ENCODE peak calls at places on chromosomes 6 and 20, in nine cellular contexts. X is cardiac muscle cell, A is lower lobe of right lung, O is body of pancreas, R is fibroblast of lung, V is astrocyte of the spinal cord, S is IMR-90, Y is colonic mucosa, D is mesothelial cell of epicardium. B is an unnamed sample.

GRCh38 chr6:106746660-106747059 is 117.3 kb downstream of the QRSL1 start:
- DNase-seq in X (peak; percentile 63), A (no peak), O (no peak), R (peak; percentile 84), V (peak; percentile 22), S (peak; percentile 80), Y (no peak), D (no peak), B (no peak)

GRCh38 chr6:121522771-121523386 is 87.4 kb downstream of the GJA1 start:
- DNase-seq in X (no peak), A (no peak), O (no peak), R (peak; percentile 82), V (no peak), S (peak; percentile 35), Y (no peak), D (no peak), B (no peak)

GRCh38 chr20:20731000-20731944 is 18.8 kb upstream of the RALGAPA2 start:
- DNase-seq in X (no peak), A (no peak), O (no peak), R (peak; percentile 17), V (peak; percentile 22), S (no peak), Y (no peak), D (no peak), B (no peak)

GRCh38 chr20:24206995-24207394 is 218.4 kb upstream of the GGTLC1 start:
- DNase-seq in X (no peak), A (no peak), O (no peak), R (peak; percentile 0), V (no peak), S (no peak), Y (no peak), D (no peak), B (no peak)

GRCh38 chr6:74749211-74750142 is 456.4 kb downstream of the COL12A1 start:
- DNase-seq in X (no peak), A (no peak), O (no peak), R (peak; percentile 87), V (peak; percentile 60), S (no peak), Y (no peak), D (no peak), B (no peak)

GRCh38 chr6:71419954-71420692 is 131.5 kb downstream of the OGFRL1 start:
- DNase-seq in X (peak; percentile 79), A (peak; percentile 70), O (peak; percentile 71), R (peak; percentile 46), V (peak; percentile 56), S (peak; percentile 35), Y (peak; percentile 33), D (peak; percentile 29), B (no peak)

GRCh38 chr6:21596379-21597242 is 3.1 kb downstream of the SOX4 start:
- DNase-seq in X (peak; percentile 87), A (peak; percentile 59), O (peak; percentile 46), R (peak; percentile 69), V (peak; percentile 81), S (peak; percentile 59), Y (peak; percentile 58), D (peak; percentile 27), B (peak; percentile 49)

GRCh38 chr20:64099086-64099786 is 8.1 kb downstream of the NPBWR2 start:
- DNase-seq in X (no peak), A (no peak), O (no peak), R (no peak), V (no peak), S (no peak), Y (no peak), D (no peak), B (no peak)

GRCh38 chr6:32941412-32941784 is 570 bp upstream of the HLA-DMB start:
- DNase-seq in X (no peak), A (no peak), O (no peak), R (no peak), V (no peak), S (no peak), Y (no peak), D (no peak), B (no peak)

GRCh38 chr6:167470101-167470835 is 145.4 kb downstream of the TTLL2 start:
- DNase-seq in X (no peak), A (no peak), O (no peak), R (no peak), V (no peak), S (no peak), Y (no peak), D (no peak), B (no peak)

GRCh38 chr6:69026243-69026642 is 391.2 kb downstream of the ADGRB3 start:
- DNase-seq in X (no peak), A (no peak), O (no peak), R (peak; percentile 85), V (peak; percentile 51), S (peak; percentile 15), Y (no peak), D (no peak), B (no peak)

GRCh38 chr6:2688416-2689064 is 62.2 kb downstream of the MYLK4 start:
- DNase-seq in X (no peak), A (no peak), O (no peak), R (peak; percentile 92), V (peak; percentile 92), S (peak; percentile 90), Y (no peak), D (no peak), B (no peak)

GRCh38 chr20:44536139-44536538 is 14.3 kb upstream of the SERINC3 start:
- DNase-seq in X (no peak), A (no peak), O (no peak), R (no peak), V (no peak), S (no peak), Y (no peak), D (no peak), B (no peak)

GRCh38 chr20:44528309-44528708 is 6.4 kb upstream of the SERINC3 start:
- DNase-seq in X (no peak), A (no peak), O (no peak), R (no peak), V (no peak), S (no peak), Y (no peak), D (no peak), B (no peak)

GRCh38 chr20:44533928-44534327 is 12.1 kb upstream of the SERINC3 start:
- DNase-seq in X (no peak), A (no peak), O (no peak), R (no peak), V (no peak), S (no peak), Y (no peak), D (no peak), B (no peak)

GRCh38 chr20:44532981-44533331 is 11.1 kb upstream of the SERINC3 start:
- DNase-seq in X (no peak), A (no peak), O (no peak), R (peak; percentile 54), V (no peak), S (peak; percentile 58), Y (no peak), D (no peak), B (no peak)

GRCh38 chr20:44532248-44532980 is 10.5 kb upstream of the SERINC3 start:
- DNase-seq in X (no peak), A (no peak), O (peak; percentile 37), R (no peak), V (no peak), S (no peak), Y (no peak), D (no peak), B (no peak)
- TF ChIP-seq CTCF in X (no peak), A (no peak), O (no peak), R (no peak), V (no peak), S (no peak), Y (no peak), D (no peak), B (no peak)

GRCh38 chr6:31702819-31703716 is at the start of gene ABHD16A:
- DNase-seq in X (peak; percentile 99), A (peak; percentile 100), O (peak; percentile 100), R (peak; percentile 98), V (peak; percentile 99), S (peak; percentile 98), Y (peak; percentile 99), D (peak; percentile 94), B (peak; percentile 94)
- TF ChIP-seq CTCF in X (no peak), A (no peak), O (no peak), R (no peak), V (no peak), S (no peak), Y (no peak), D (no peak), B (peak; percentile 20)

DNA sequence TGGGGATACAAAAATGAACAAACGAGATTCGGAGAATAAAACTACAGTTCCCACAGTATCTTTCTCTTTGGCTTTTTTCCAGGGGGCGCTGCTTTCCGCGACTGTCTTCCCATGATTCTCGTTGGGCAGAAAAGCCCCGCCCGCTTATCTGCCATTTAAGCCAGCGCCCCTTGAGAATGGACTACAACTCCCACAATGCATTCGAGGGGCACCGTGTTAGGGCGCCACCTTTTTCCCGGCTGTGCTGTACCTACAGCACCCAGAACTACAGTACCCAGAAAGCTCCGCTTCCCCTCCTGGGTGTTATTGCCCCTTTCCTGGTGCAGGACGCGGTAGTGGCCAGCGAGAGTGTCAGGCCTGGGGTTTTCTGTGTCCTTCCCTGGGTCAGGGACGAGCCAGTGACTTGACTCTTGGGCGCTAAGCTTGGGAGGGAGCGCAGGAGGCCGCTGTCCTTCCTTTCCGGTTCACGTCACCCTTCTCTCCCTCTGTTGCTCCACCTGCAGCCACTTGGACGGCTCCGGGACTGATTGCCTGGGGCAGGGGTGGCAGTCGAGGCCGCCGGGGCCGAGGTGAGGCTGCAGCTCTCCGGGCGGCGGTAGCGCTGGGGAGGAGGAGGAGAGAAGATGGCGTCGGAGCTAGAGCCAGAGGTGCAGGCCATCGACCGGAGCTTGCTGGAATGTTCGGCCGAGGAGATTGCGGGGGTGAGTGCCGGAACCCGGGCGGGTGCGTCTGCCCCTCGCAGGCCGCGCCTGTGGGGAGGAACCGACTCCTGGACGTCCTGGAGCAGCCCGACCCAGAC is at the start of gene UBR2:
- DNase-seq in X (peak; percentile 99), A (peak; percentile 97), O (peak; percentile 99), R (peak; percentile 99), V (peak; percentile 99), S (peak; percentile 99), Y (peak; percentile 98), D (peak; percentile 83), B (peak; percentile 95)
- TF ChIP-seq CTCF in X (peak; percentile 25), A (peak; percentile 30), O (peak; percentile 16), R (peak; percentile 17), V (no peak), S (peak; percentile 24), Y (peak; percentile 32), D (no peak), B (peak; percentile 73)

GRCh38 chr6:52283111-52283510 is 1.4 kb downstream of the MCM3 start:
- DNase-seq in X (no peak), A (no peak), O (no peak), R (no peak), V (no peak), S (no peak), Y (no peak), D (no peak), B (no peak)

GRCh38 chr6:52286798-52287432 is 2.4 kb upstream of the MCM3 start:
- DNase-seq in X (peak; percentile 69), A (peak; percentile 87), O (peak; percentile 75), R (peak; percentile 51), V (peak; percentile 71), S (peak; percentile 72), Y (peak; percentile 90), D (peak; percentile 37), B (peak; percentile 72)

GRCh38 chr6:52284460-52285173 is at the start of gene MCM3:
- DNase-seq in X (peak; percentile 99), A (peak; percentile 98), O (peak; percentile 97), R (peak; percentile 99), V (peak; percentile 99), S (peak; percentile 99), Y (peak; percentile 98), D (peak; percentile 87), B (peak; percentile 88)

GRCh38 chr6:52284131-52284459 is 447 bp downstream of the MCM3 start:
- DNase-seq in X (peak; percentile 81), A (peak; percentile 70), O (peak; percentile 39), R (peak; percentile 25), V (no peak), S (peak; percentile 10), Y (peak; percentile 66), D (no peak), B (peak; percentile 71)

GRCh38 chr6:52285174-52286068 is 879 bp upstream of the MCM3 start:
- DNase-seq in X (peak; percentile 17), A (no peak), O (no peak), R (no peak), V (no peak), S (peak; percentile 17), Y (no peak), D (no peak), B (no peak)
- TF ChIP-seq CTCF in X (peak; percentile 16), A (no peak), O (no peak), R (peak; percentile 21), V (no peak), S (peak; percentile 4), Y (no peak), D (no peak), B (peak; percentile 42)